ENCODE peak calls at places on chromosomes 1 and 21, in five cellular contexts. H is trophoblast cell, N is H1, K is mesendoderm, F is neuronal stem cell. E is an unnamed sample. For H3K4me1, the result is how much of the 10 kb centered on the place peaks cover.

GRCh38 chr1:24193046-24193445 is 6.0 kb upstream of the IFNLR1 start:
- DNase-seq in F (no peak), K (peak), N (no peak), H (no peak), E (no peak)

GRCh38 chr1:21341022-21341421 is 50.8 kb upstream of the ECE1 start:
- DNase-seq in H (no peak), K (no peak), F (no peak), N (no peak), E (no peak)

GRCh38 chr1:111605553-111605952 is 14.0 kb upstream of the RAP1A start:
- DNase-seq in F (no peak), N (no peak), K (no peak), H (no peak), E (no peak)

GRCh38 chr1:117671781-117672501 is 66.1 kb downstream of the TENT5C start:
- DNase-seq in K (peak), H (no peak), N (no peak), F (peak), E (peak)

GRCh38 chr21:36065497-36066036 is 4.3 kb upstream of the CBR1 start:
- DNase-seq in N (no peak), K (no peak), H (peak), F (no peak), E (peak)

GRCh38 chr1:24415910-24416665 is 486 bp downstream of the NIPAL3 start:
- DNase-seq in F (no peak), H (peak), N (no peak), K (peak), E (peak)

GRCh38 chr1:24980836-24981631 is 51.0 kb upstream of the RUNX3 start:
- DNase-seq in H (no peak), N (no peak), F (no peak), K (no peak), E (no peak)

GRCh38 chr1:27885620-27886352 is 13.4 kb downstream of the THEMIS2 start:
- DNase-seq in K (no peak), N (no peak), H (no peak), F (no peak), E (no peak)

GRCh38 chr21:17730782-17731181 is 88.4 kb downstream of the C21orf91 start:
- DNase-seq in F (no peak), N (no peak), K (no peak), H (no peak), E (peak)

GRCh38 chr21:31161157-31161556 is 122.9 kb upstream of the KRTAP19-8 start:
- DNase-seq in F (no peak), N (no peak), H (peak), K (peak), E (peak)

GRCh38 chr1:56336972-56337371 is 242.4 kb downstream of the PLPP3 start:
- DNase-seq in F (no peak), K (no peak), H (no peak), N (no peak), E (no peak)

GRCh38 chr1:204089044-204089751 is 16.3 kb downstream of the SOX13 start:
- DNase-seq in N (peak), H (no peak), F (no peak), K (no peak), E (peak)

GRCh38 chr1:187313115-187313514 is 484.4 kb downstream of the PLA2G4A start:
- DNase-seq in N (no peak), F (no peak), K (peak), H (no peak), E (no peak)

GRCh38 chr1:149846042-149846441 is 53.3 kb upstream of the BOLA1 start:
- DNase-seq in N (no peak), H (no peak), F (no peak), K (no peak), E (peak)

GRCh38 chr1:31587720-31588423 is 11.6 kb downstream of the TINAGL1 start:
- DNase-seq in H (no peak), K (peak), N (peak), F (peak), E (peak)

GRCh38 chr1:174114788-174115448 is 44.4 kb upstream of the RABGAP1L start:
- DNase-seq in F (peak), H (peak), K (peak), N (peak), E (peak)

GRCh38 chr1:7808253-7808844 is 24.3 kb downstream of the PER3 start:
- DNase-seq in F (no peak), K (peak), H (no peak), N (no peak), E (peak)

GRCh38 chr1:200323856-200324400 is 85.9 kb downstream of the ZNF281 start:
- DNase-seq in N (no peak), H (peak), K (no peak), F (no peak), E (peak)

GRCh38 chr1:49229555-49229954 is 452.9 kb upstream of the BEND5 start:
- DNase-seq in K (peak), N (no peak), H (peak), F (no peak), E (no peak)

GRCh38 chr21:23695449-23695848 is 1911.8 kb downstream of the MRPL39 start:
- DNase-seq in N (no peak), H (no peak), F (no peak), K (no peak), E (no peak)

GRCh38 chr1:87958711-87959110 is 630.0 kb downstream of the LMO4 start:
- DNase-seq in N (no peak), H (no peak), K (no peak), F (no peak), E (no peak)

GRCh38 chr1:247885011-247885410 is 10.4 kb upstream of the OR2W3 start:
- DNase-seq in N (no peak), H (no peak), F (no peak), K (no peak), E (no peak)

GRCh38 chr1:175717610-175718195 is 25.7 kb downstream of the TNR start:
- DNase-seq in F (no peak), N (no peak), K (no peak), H (no peak), E (no peak)

GRCh38 chr1:2452583-2453315 is 23.3 kb upstream of the PLCH2 start:
- DNase-seq in F (no peak), N (no peak), H (no peak), K (no peak), E (no peak)

GRCh38 chr1:43206721-43207228 is 34.6 kb downstream of the CFAP57 start:
- DNase-seq in K (peak), H (peak), N (no peak), F (no peak), E (peak)

GRCh38 chr1:161487483-161487827 is 17.8 kb upstream of the FCGR2A start:
- DNase-seq in K (no peak), N (no peak), F (no peak), H (no peak), E (peak)

GRCh38 chr1:206719169-206719839 is 34.6 kb downstream of the MAPKAPK2 start:
- DNase-seq in H (no peak), K (no peak), F (no peak), N (no peak), E (no peak)

GRCh38 chr1:174413632-174414031 is 34.1 kb upstream of the GPR52 start:
- DNase-seq in N (no peak), F (peak), K (peak), H (no peak), E (peak)

DNA sequence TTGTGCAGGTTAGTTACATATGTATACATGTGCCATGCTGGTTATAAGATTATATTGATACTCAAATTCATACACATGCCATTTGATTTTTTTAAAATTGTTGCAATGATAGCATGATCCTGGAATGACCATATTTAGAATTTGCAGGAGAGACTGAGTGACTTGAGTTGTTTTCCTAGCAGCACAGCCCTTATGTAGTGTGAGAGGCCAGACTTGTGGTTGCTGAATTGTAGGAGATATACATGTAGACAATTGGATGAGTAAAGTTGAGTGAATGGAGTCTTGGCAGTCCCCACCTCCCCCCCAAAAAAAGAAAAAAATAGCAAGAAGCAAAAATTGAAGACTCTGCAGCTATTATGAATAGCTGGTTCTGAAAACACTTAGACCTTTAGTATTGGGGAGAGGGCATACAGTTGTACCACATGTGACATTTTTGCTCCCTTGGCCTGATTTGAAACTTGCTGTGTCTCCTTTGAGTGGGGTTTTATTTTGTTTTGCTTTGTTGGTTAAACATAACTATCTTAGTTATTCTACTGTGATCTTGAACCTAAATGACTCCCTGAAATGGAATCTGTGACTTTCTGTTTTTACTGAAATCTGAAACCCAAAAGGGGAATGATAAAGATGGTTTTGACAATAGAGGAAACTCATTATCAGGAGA is 280.3 kb downstream of the HMCN1 start:
- DNase-seq in F (no peak), H (no peak), N (no peak), K (peak), E (peak)
- H2BK120ac ChIP-seq in F (no peak), H (no peak), N (no peak), K (no peak), E (no peak)

DNA sequence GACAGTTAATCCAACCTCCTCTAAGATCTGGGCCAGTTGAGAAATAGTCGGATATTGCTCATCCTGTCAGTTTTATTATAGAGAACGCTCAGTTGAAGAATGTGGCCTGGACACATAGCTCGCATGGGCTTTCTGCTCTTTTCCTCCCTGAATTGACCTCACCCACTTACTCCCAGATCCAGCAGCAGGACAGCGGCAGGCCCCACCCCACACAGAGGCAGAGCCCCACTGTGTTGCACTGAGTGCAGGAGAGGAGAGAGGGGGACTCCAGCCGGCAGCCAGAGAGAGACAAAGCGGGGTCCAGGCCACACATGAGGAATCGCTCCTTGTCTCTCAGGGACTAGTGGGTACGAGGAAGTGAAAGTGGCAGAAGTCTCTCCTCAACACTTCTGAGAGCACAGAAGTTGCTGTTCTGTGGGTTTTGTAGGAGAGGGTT is 78.6 kb downstream of the LAMC1 start:
- DNase-seq in K (no peak), F (no peak), N (no peak), H (peak), E (peak)
- H3K4me1 ChIP-seq in K (under half), F (under half), N (under half), H (under half), E (under half)

DNA sequence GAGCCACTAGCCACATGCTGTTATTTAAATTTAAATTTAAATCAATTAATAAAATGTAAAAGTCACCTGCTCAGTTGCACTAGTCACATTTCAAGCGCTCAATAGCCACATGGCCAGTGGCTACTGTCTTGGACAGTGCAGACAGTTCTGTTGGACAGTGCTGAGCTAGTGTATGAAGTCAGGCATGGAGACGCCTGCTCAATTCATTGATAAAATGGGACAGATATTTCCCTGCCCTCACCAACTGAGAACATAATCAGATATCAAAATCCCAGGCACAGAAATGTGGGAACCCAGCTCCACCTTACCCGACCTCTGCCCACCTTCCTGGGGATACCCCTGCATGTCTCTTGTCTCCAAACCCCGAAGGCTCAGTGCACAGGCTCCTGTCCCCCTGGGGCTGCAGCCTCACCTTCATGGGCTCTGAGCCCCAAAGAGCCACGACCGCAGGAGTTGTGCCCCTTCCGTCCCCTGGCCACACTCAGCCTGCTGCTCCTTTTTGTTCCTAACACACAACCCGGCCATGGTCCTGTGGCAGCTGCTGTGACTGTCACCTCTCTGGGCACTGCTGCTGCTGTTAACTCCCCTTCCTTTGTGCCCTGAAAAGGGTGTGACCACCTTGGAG is 63.5 kb downstream of the TCP10L start:
- DNase-seq in F (no peak), H (no peak), K (no peak), N (no peak), E (no peak)
- H2BK120ac ChIP-seq in F (no peak), H (no peak), K (no peak), N (no peak), E (no peak)

GRCh38 chr1:186178426-186179043 is 196.5 kb downstream of the TPR start:
- DNase-seq in H (no peak), K (no peak), F (no peak), N (no peak), E (no peak)
- H3K4me1 ChIP-seq in H (under half), K (under half), F (under half), N (under half), E (under half)

DNA sequence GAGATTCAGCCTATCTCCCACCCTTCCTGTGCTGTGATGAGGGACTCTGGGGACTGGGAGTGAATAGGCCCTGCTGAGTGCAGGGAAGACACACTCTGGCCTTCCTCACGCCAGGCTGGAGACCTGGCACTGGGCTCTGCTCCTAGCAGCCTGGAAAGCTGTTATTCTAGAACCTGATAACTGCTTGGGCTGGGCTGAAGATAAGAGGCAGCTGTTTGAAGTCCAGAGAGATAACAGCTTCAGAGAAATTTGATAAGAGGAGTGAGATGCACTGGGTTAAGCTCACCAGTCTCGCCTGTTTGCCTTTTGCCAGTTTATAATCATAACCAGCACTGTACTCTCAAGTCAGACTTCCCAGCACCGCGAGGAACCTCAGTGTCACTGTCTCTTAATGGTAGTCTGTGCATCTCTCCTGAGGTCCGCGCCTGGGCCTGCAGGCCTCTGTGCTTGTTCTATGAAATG is 46.6 kb upstream of the GPR37L1 start:
- DNase-seq in F (no peak), N (no peak), H (peak), K (peak), E (peak)
- H2BK120ac ChIP-seq in F (no peak), N (no peak), H (peak), K (no peak), E (peak)

DNA sequence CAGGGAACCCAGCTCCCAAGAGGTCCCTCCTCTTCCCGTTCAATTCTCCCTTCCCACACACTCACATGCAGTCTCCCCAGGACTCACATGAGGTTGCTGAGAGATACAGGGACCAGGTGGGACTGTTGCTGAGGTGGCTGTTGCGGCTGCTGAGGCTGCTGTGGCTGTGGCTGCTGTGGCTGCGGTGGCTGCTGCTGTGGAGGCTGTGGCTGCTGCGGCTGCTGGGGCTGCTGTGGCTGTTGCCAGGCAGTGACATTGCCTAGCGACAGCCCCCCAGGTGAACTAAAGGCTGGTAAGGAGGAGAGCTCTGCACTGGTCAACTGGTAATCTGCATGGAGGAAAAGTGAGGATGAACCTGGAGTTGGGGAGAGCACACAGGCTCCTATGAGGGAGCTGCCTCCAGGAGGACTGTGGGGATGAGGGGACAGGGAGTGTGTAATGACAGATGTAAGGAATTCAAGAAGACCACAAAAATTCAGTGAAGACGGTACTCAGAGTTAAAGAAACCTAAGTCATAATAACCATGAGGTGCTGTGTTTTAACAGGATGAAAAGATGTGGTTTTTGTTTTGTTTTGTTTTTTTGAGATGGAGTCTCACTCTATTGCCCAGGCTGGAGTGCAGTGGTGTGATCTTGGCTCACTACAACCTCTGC is 31.8 kb downstream of the MEF2D start:
- DNase-seq in K (no peak), N (no peak), F (no peak), H (no peak), E (no peak)
- H3K4me1 ChIP-seq in K (under half), N (under half), F (under half), H (under half), E (under half)

DNA sequence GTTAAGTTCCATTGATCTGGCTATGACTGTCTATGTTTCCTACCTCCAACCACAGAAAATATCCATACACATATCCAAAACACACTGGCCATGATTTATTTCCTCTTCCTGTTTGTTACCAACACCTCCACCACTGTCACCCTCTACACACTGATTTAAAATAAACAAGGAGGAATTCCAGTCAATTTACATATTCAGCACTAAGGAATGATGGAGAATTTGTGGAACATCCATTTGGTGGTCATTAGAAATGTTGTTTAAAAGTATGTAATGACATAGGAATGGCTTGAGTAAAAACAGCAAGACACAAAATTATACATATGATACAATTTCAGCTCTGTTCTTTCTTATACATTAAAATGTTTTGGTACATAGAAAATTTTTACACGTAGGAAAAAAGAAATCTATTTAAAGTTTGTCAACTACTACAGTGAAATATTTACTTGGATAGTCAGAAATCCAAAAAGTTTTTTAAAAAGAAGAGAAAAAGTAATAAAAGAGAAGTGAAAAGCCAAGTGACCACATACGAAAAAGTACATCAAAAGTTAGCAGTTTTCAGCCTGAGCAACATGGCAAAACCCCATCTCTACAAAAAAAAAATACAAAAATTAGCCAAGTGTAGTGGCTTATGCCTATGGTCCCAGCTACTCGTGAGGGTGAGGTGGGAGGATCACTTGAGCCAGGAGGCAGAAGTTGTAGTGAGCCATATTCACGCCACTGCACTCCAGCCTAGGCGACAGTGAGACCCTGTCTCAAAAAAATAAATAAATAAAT is 5.4 kb upstream of the MR1 start:
- DNase-seq in F (no peak), K (no peak), H (no peak), N (no peak), E (peak)
- H2BK120ac ChIP-seq in F (no peak), K (no peak), H (no peak), N (no peak), E (no peak)